ENCODE peak calls at places on chromosomes 16 and 17, in four cellular contexts. One of them, this sample, is unnamed.

GRCh38 chr16:31569360-31569717 is 41.6 kb downstream of the AHSP start:
- DNase-seq in psoas muscle: no peak
- DNase-seq in MCF 10A: no peak
- DNase-seq in PC-9: no peak
- DNase-seq in this sample: no peak

GRCh38 chr17:3659541-3660111 is 8.8 kb downstream of the TAX1BP3 start:
- DNase-seq in psoas muscle: peak
- DNase-seq in MCF 10A: peak
- DNase-seq in PC-9: peak
- DNase-seq in this sample: peak

GRCh38 chr16:67202426-67202825 is 3.5 kb downstream of the ELMO3 start:
- DNase-seq in psoas muscle: no peak
- DNase-seq in MCF 10A: no peak
- DNase-seq in PC-9: no peak
- DNase-seq in this sample: no peak

GRCh38 chr17:76556759-76557367 is 17.0 kb downstream of the PRCD start:
- DNase-seq in psoas muscle: no peak
- DNase-seq in MCF 10A: peak
- DNase-seq in PC-9: peak
- DNase-seq in this sample: no peak

GRCh38 chr16:75433732-75434413 is 570 bp upstream of the CFDP1 start:
- DNase-seq in psoas muscle: no peak
- DNase-seq in MCF 10A: peak
- DNase-seq in PC-9: peak
- DNase-seq in this sample: peak

GRCh38 chr17:77317091-77317519 is 176.3 kb downstream of the SEC14L1 start:
- DNase-seq in psoas muscle: peak
- DNase-seq in MCF 10A: no peak
- DNase-seq in PC-9: no peak
- DNase-seq in this sample: peak

GRCh38 chr16:82655315-82655714 is 28.5 kb downstream of the CDH13 start:
- DNase-seq in psoas muscle: no peak
- DNase-seq in MCF 10A: peak
- DNase-seq in PC-9: no peak
- DNase-seq in this sample: no peak

GRCh38 chr16:30533748-30534367 is 800 bp downstream of the ZNF747 start:
- DNase-seq in psoas muscle: no peak
- DNase-seq in MCF 10A: no peak
- DNase-seq in PC-9: no peak
- DNase-seq in this sample: no peak

GRCh38 chr17:76871668-76872067 is 3.5 kb downstream of the MGAT5B start:
- DNase-seq in psoas muscle: no peak
- DNase-seq in MCF 10A: no peak
- DNase-seq in PC-9: peak
- DNase-seq in this sample: no peak

GRCh38 chr16:85573696-85574641 is 39.2 kb upstream of the GSE1 start:
- DNase-seq in psoas muscle: peak
- DNase-seq in MCF 10A: no peak
- DNase-seq in PC-9: no peak
- DNase-seq in this sample: peak

GRCh38 chr16:67311607-67312449 is 14.7 kb downstream of the KCTD19 start:
- DNase-seq in psoas muscle: no peak
- DNase-seq in MCF 10A: peak
- DNase-seq in PC-9: peak
- DNase-seq in this sample: peak

GRCh38 chr16:26196310-26196709 is 504.6 kb downstream of the HS3ST4 start:
- DNase-seq in psoas muscle: no peak
- DNase-seq in MCF 10A: no peak
- DNase-seq in PC-9: no peak
- DNase-seq in this sample: no peak

GRCh38 chr17:76657505-76658386 is 14.2 kb upstream of the ST6GALNAC1 start:
- DNase-seq in psoas muscle: no peak
- DNase-seq in MCF 10A: no peak
- DNase-seq in PC-9: no peak
- DNase-seq in this sample: no peak

GRCh38 chr17:54945671-54946070 is 22.8 kb downstream of the COX11 start:
- DNase-seq in psoas muscle: no peak
- DNase-seq in MCF 10A: no peak
- DNase-seq in PC-9: no peak
- DNase-seq in this sample: no peak

GRCh38 chr16:72905581-72905980 is 142.3 kb downstream of the ZFHX3 start:
- DNase-seq in psoas muscle: no peak
- DNase-seq in MCF 10A: peak
- DNase-seq in PC-9: no peak
- DNase-seq in this sample: no peak

GRCh38 chr16:84340305-84341040 is 27.9 kb upstream of the ATP2C2 start:
- DNase-seq in psoas muscle: peak
- DNase-seq in MCF 10A: peak
- DNase-seq in PC-9: peak
- DNase-seq in this sample: no peak

GRCh38 chr17:21463779-21464407 is 87.7 kb downstream of the KCNJ12 start:
- DNase-seq in psoas muscle: no peak
- DNase-seq in MCF 10A: no peak
- DNase-seq in PC-9: no peak
- DNase-seq in this sample: no peak

GRCh38 chr17:48578616-48579560 is 738 bp upstream of the HOXB4 start:
- DNase-seq in psoas muscle: no peak
- DNase-seq in MCF 10A: no peak
- DNase-seq in PC-9: no peak
- DNase-seq in this sample: no peak

GRCh38 chr17:71337903-71338302 is 782.9 kb upstream of the SOX9 start:
- DNase-seq in psoas muscle: no peak
- DNase-seq in MCF 10A: peak
- DNase-seq in PC-9: no peak
- DNase-seq in this sample: no peak

GRCh38 chr16:85535352-85536072 is 77.6 kb upstream of the GSE1 start:
- DNase-seq in psoas muscle: no peak
- DNase-seq in MCF 10A: no peak
- DNase-seq in PC-9: no peak
- DNase-seq in this sample: no peak

GRCh38 chr17:47733414-47734288 is 615 bp downstream of the TBX21 start:
- DNase-seq in psoas muscle: no peak
- DNase-seq in MCF 10A: no peak
- DNase-seq in PC-9: no peak
- DNase-seq in this sample: peak

GRCh38 chr17:22310717-22311686 is 618.7 kb downstream of the KCNJ18 start:
- DNase-seq in psoas muscle: no peak
- DNase-seq in MCF 10A: no peak
- DNase-seq in PC-9: no peak
- DNase-seq in this sample: no peak

GRCh38 chr16:71564377-71564967 is 12.4 kb downstream of the TAT start:
- DNase-seq in psoas muscle: peak
- DNase-seq in MCF 10A: no peak
- DNase-seq in PC-9: no peak
- DNase-seq in this sample: no peak

GRCh38 chr16:67541391-67542263 is 13.0 kb downstream of the RIPOR1 start:
- DNase-seq in psoas muscle: peak
- DNase-seq in MCF 10A: peak
- DNase-seq in PC-9: peak
- DNase-seq in this sample: no peak

GRCh38 chr17:83195330-83196087 is 116.1 kb downstream of the METRNL start:
- DNase-seq in psoas muscle: peak
- DNase-seq in MCF 10A: peak
- DNase-seq in PC-9: peak
- DNase-seq in this sample: peak

GRCh38 chr16:19691161-19691850 is 26.7 kb downstream of the KNOP1 start:
- DNase-seq in psoas muscle: no peak
- DNase-seq in MCF 10A: no peak
- DNase-seq in PC-9: no peak
- DNase-seq in this sample: peak

DNA sequence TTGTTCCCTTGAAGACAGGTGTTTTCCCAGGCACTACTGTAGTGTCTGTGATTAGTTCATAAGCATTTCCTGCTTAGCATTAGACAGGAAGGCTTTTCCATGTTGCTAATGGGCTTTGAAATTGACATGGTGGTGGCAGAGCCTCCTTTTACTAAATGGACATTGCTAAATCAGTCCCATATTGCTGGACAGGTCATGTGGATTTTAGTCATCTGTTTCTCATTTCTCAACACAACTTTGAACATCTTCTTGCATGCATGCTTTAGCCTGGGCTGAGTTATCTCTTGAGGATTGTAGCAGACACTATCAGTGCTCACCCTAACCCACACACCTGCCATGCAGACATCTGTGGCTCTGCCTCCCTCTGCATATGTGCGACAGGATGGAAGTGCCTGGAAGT is 13.7 kb upstream of the BCO1 start:
- DNase-seq in psoas muscle: no peak
- DNase-seq in MCF 10A: no peak
- DNase-seq in PC-9: no peak
- DNase-seq in this sample: no peak
- TF ChIP-seq CTCF in psoas muscle: no peak
- TF ChIP-seq CTCF in MCF 10A: no peak
- TF ChIP-seq CTCF in PC-9: no peak
- TF ChIP-seq CTCF in this sample: no peak

GRCh38 chr17:18143044-18143936 is 34.7 kb downstream of the MYO15A start:
- DNase-seq in psoas muscle: no peak
- DNase-seq in MCF 10A: peak
- DNase-seq in PC-9: no peak
- DNase-seq in this sample: no peak
- TF ChIP-seq CTCF in psoas muscle: no peak
- TF ChIP-seq CTCF in MCF 10A: peak
- TF ChIP-seq CTCF in PC-9: peak
- TF ChIP-seq CTCF in this sample: no peak

GRCh38 chr17:20010886-20011402 is 1.8 kb downstream of the SPECC1 start:
- DNase-seq in psoas muscle: no peak
- DNase-seq in MCF 10A: no peak
- DNase-seq in PC-9: no peak
- DNase-seq in this sample: no peak

GRCh38 chr17:20008242-20009051 is 712 bp upstream of the SPECC1 start:
- DNase-seq in psoas muscle: peak
- DNase-seq in MCF 10A: no peak
- DNase-seq in PC-9: peak
- DNase-seq in this sample: no peak

GRCh38 chr17:20010099-20010863 is 1.1 kb downstream of the SPECC1 start:
- DNase-seq in psoas muscle: no peak
- DNase-seq in MCF 10A: peak
- DNase-seq in PC-9: peak
- DNase-seq in this sample: peak

GRCh38 chr17:20009052-20009301 is 182 bp upstream of the SPECC1 start:
- DNase-seq in psoas muscle: no peak
- DNase-seq in MCF 10A: peak
- DNase-seq in PC-9: no peak
- DNase-seq in this sample: no peak

GRCh38 chr17:20009302-20010098 is at the start of gene SPECC1:
- DNase-seq in psoas muscle: peak
- DNase-seq in MCF 10A: peak
- DNase-seq in PC-9: peak
- DNase-seq in this sample: peak
- TF ChIP-seq CTCF in psoas muscle: peak
- TF ChIP-seq CTCF in MCF 10A: no peak
- TF ChIP-seq CTCF in PC-9: no peak
- TF ChIP-seq CTCF in this sample: peak

GRCh38 chr17:38353668-38354067 is 2.0 kb downstream of the SOCS7 start:
- DNase-seq in psoas muscle: no peak
- DNase-seq in MCF 10A: no peak
- DNase-seq in PC-9: no peak
- DNase-seq in this sample: no peak

GRCh38 chr17:38353084-38353604 is 1.5 kb downstream of the SOCS7 start:
- DNase-seq in psoas muscle: no peak
- DNase-seq in MCF 10A: no peak
- DNase-seq in PC-9: no peak
- DNase-seq in this sample: no peak

GRCh38 chr17:38350035-38350434 is 1.6 kb upstream of the SOCS7 start:
- DNase-seq in psoas muscle: no peak
- DNase-seq in MCF 10A: no peak
- DNase-seq in PC-9: no peak
- DNase-seq in this sample: peak

GRCh38 chr17:38352245-38353083 is 820 bp downstream of the SOCS7 start:
- DNase-seq in psoas muscle: peak
- DNase-seq in MCF 10A: peak
- DNase-seq in PC-9: peak
- DNase-seq in this sample: peak

DNA sequence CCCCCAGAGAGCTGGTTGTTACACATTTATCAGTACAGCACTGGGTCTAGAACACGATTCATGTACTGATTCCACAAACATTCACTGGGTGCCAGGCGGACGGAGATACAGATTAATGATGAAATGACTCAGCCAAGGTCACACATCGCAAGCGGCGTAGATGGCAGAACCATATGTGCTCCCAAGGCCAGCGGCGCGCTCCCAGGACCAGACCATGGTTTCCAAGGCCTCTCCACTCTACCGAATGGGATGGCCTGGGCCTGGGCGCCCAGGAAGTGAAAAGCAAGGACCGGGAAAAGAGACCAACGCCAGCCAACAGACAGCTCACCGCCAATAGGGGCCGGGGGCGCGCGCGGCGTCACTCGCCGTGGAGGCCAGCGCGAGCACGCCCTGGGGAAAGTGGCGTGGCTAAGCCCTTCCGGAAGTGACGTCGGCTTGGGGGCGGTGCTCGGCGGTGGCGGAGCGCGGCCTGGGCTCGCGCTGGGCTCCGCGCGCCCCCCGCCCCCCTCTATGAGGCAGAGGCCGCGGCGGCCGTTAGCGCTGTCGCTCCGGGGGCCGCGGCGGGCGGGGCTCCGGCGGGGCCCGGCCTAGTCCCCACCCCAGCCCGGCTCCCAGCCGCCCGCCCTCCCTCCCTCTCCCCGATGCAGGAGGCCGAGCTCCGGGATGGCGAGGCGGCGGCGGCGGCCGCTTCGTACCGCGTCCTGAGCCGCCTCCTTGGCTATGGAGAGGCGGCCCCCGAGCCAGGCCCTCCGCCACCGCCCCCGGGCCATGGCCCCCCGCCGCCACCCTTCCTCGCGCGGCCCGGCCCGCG is at the start of gene SOCS7:
- DNase-seq in psoas muscle: peak
- DNase-seq in MCF 10A: peak
- DNase-seq in PC-9: peak
- DNase-seq in this sample: peak
- TF ChIP-seq CTCF in psoas muscle: no peak
- TF ChIP-seq CTCF in MCF 10A: no peak
- TF ChIP-seq CTCF in PC-9: no peak
- TF ChIP-seq CTCF in this sample: no peak

DNA sequence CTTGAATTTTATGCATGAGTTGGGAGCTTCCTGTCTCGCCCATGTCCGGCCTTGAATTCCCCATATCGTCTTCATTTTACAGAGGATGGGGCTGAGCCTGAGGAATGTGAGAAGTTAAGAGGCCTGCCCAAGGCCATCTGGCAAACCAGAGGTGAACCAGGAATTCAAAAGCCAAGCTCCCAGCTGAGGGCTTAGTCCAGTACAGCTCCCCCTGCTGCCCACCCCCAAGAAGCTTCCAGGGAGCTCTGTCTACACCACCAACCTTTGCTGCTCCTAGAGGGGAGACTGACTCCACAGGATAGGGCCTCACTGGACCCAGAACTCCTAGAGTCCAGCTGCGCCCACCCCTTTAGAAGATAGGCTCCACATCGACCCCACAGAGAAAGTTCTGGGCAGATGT is 20.7 kb upstream of the C16orf78 start:
- DNase-seq in psoas muscle: no peak
- DNase-seq in MCF 10A: peak
- DNase-seq in PC-9: no peak
- DNase-seq in this sample: no peak
- TF ChIP-seq CTCF in psoas muscle: no peak
- TF ChIP-seq CTCF in MCF 10A: peak
- TF ChIP-seq CTCF in PC-9: no peak
- TF ChIP-seq CTCF in this sample: no peak

This sample was measured in tibial artery.